ENCODE peak calls at places on chromosomes 5 and 9, in nine cellular contexts. One of them, this sample, is unnamed.

GRCh38 chr9:36787709-36788108 is 215.0 kb downstream of the MELK start:
- DNase-seq in NCI-H748 treated with DMSO at 0.1 percent for 48 hours: no peak
- DNase-seq in cardiac muscle cell: no peak
- DNase-seq in heart right ventricle: no peak
- DNase-seq in stimulated activated CD8-positive, alpha-beta memory T cell treated with anti-CD3 and anti-CD28 coated beads, Interleukin-15, amount 100 ng/mL, for 1 hour: no peak
- DNase-seq in hypothalamus: no peak
- DNase-seq in pulmonary artery endothelial cell: no peak
- DNase-seq in ovary: no peak
- DNase-seq in renal cortical epithelial cell: no peak
- DNase-seq in this sample: peak; percentile 7

GRCh38 chr5:160001457-160001856 is 7.5 kb upstream of the TTC1 start:
- DNase-seq in NCI-H748 treated with DMSO at 0.1 percent for 48 hours: no peak
- DNase-seq in cardiac muscle cell: no peak
- DNase-seq in heart right ventricle: no peak
- DNase-seq in stimulated activated CD8-positive, alpha-beta memory T cell treated with anti-CD3 and anti-CD28 coated beads, Interleukin-15, amount 100 ng/mL, for 1 hour: no peak
- DNase-seq in hypothalamus: no peak
- DNase-seq in pulmonary artery endothelial cell: no peak
- DNase-seq in ovary: no peak
- DNase-seq in renal cortical epithelial cell: no peak
- DNase-seq in this sample: no peak

GRCh38 chr9:91711755-91712591 is 238.1 kb downstream of the ROR2 start:
- DNase-seq in NCI-H748 treated with DMSO at 0.1 percent for 48 hours: no peak
- DNase-seq in cardiac muscle cell: no peak
- DNase-seq in heart right ventricle: no peak
- DNase-seq in stimulated activated CD8-positive, alpha-beta memory T cell treated with anti-CD3 and anti-CD28 coated beads, Interleukin-15, amount 100 ng/mL, for 1 hour: peak; percentile 24
- DNase-seq in hypothalamus: peak; percentile 5
- DNase-seq in pulmonary artery endothelial cell: no peak
- DNase-seq in ovary: no peak
- DNase-seq in renal cortical epithelial cell: no peak
- DNase-seq in this sample: no peak

GRCh38 chr5:39164016-39164415 is 55.3 kb downstream of the FYB1 start:
- DNase-seq in NCI-H748 treated with DMSO at 0.1 percent for 48 hours: no peak
- DNase-seq in cardiac muscle cell: no peak
- DNase-seq in heart right ventricle: no peak
- DNase-seq in stimulated activated CD8-positive, alpha-beta memory T cell treated with anti-CD3 and anti-CD28 coated beads, Interleukin-15, amount 100 ng/mL, for 1 hour: no peak
- DNase-seq in hypothalamus: no peak
- DNase-seq in pulmonary artery endothelial cell: no peak
- DNase-seq in ovary: no peak
- DNase-seq in renal cortical epithelial cell: peak; percentile 7
- DNase-seq in this sample: no peak

GRCh38 chr9:121743441-121744001 is 92.1 kb downstream of the DAB2IP start:
- DNase-seq in NCI-H748 treated with DMSO at 0.1 percent for 48 hours: no peak
- DNase-seq in cardiac muscle cell: peak; percentile 90
- DNase-seq in heart right ventricle: peak; percentile 89
- DNase-seq in stimulated activated CD8-positive, alpha-beta memory T cell treated with anti-CD3 and anti-CD28 coated beads, Interleukin-15, amount 100 ng/mL, for 1 hour: no peak
- DNase-seq in hypothalamus: peak; percentile 60
- DNase-seq in pulmonary artery endothelial cell: peak; percentile 67
- DNase-seq in ovary: peak; percentile 73
- DNase-seq in renal cortical epithelial cell: peak; percentile 90
- DNase-seq in this sample: peak; percentile 86

GRCh38 chr5:38680094-38680765 is 123.8 kb upstream of the LIFR start:
- DNase-seq in NCI-H748 treated with DMSO at 0.1 percent for 48 hours: no peak
- DNase-seq in cardiac muscle cell: no peak
- DNase-seq in heart right ventricle: no peak
- DNase-seq in stimulated activated CD8-positive, alpha-beta memory T cell treated with anti-CD3 and anti-CD28 coated beads, Interleukin-15, amount 100 ng/mL, for 1 hour: no peak
- DNase-seq in hypothalamus: no peak
- DNase-seq in pulmonary artery endothelial cell: no peak
- DNase-seq in ovary: no peak
- DNase-seq in renal cortical epithelial cell: no peak
- DNase-seq in this sample: no peak

GRCh38 chr9:133134419-133135190 is 13.6 kb upstream of the RALGDS start:
- DNase-seq in NCI-H748 treated with DMSO at 0.1 percent for 48 hours: no peak
- DNase-seq in cardiac muscle cell: no peak
- DNase-seq in heart right ventricle: no peak
- DNase-seq in stimulated activated CD8-positive, alpha-beta memory T cell treated with anti-CD3 and anti-CD28 coated beads, Interleukin-15, amount 100 ng/mL, for 1 hour: no peak
- DNase-seq in hypothalamus: no peak
- DNase-seq in pulmonary artery endothelial cell: no peak
- DNase-seq in ovary: no peak
- DNase-seq in renal cortical epithelial cell: no peak
- DNase-seq in this sample: no peak

GRCh38 chr5:172901012-172901780 is 58.0 kb upstream of the RPL26L1 start:
- DNase-seq in NCI-H748 treated with DMSO at 0.1 percent for 48 hours: no peak
- DNase-seq in cardiac muscle cell: peak; percentile 14
- DNase-seq in heart right ventricle: peak; percentile 82
- DNase-seq in stimulated activated CD8-positive, alpha-beta memory T cell treated with anti-CD3 and anti-CD28 coated beads, Interleukin-15, amount 100 ng/mL, for 1 hour: no peak
- DNase-seq in hypothalamus: no peak
- DNase-seq in pulmonary artery endothelial cell: no peak
- DNase-seq in ovary: peak; percentile 89
- DNase-seq in renal cortical epithelial cell: peak; percentile 99
- DNase-seq in this sample: no peak

GRCh38 chr5:16656561-16657191 is 39.9 kb upstream of the RETREG1 start:
- DNase-seq in NCI-H748 treated with DMSO at 0.1 percent for 48 hours: no peak
- DNase-seq in cardiac muscle cell: no peak
- DNase-seq in heart right ventricle: no peak
- DNase-seq in stimulated activated CD8-positive, alpha-beta memory T cell treated with anti-CD3 and anti-CD28 coated beads, Interleukin-15, amount 100 ng/mL, for 1 hour: no peak
- DNase-seq in hypothalamus: no peak
- DNase-seq in pulmonary artery endothelial cell: no peak
- DNase-seq in ovary: no peak
- DNase-seq in renal cortical epithelial cell: peak; percentile 81
- DNase-seq in this sample: no peak

GRCh38 chr5:13989832-13990231 is 45.3 kb upstream of the DNAH5 start:
- DNase-seq in NCI-H748 treated with DMSO at 0.1 percent for 48 hours: no peak
- DNase-seq in cardiac muscle cell: no peak
- DNase-seq in heart right ventricle: no peak
- DNase-seq in stimulated activated CD8-positive, alpha-beta memory T cell treated with anti-CD3 and anti-CD28 coated beads, Interleukin-15, amount 100 ng/mL, for 1 hour: no peak
- DNase-seq in hypothalamus: no peak
- DNase-seq in pulmonary artery endothelial cell: no peak
- DNase-seq in ovary: no peak
- DNase-seq in renal cortical epithelial cell: no peak
- DNase-seq in this sample: no peak

GRCh38 chr5:132751444-132751843 is 4.2 kb downstream of the CCNI2 start:
- DNase-seq in NCI-H748 treated with DMSO at 0.1 percent for 48 hours: no peak
- DNase-seq in cardiac muscle cell: no peak
- DNase-seq in heart right ventricle: no peak
- DNase-seq in stimulated activated CD8-positive, alpha-beta memory T cell treated with anti-CD3 and anti-CD28 coated beads, Interleukin-15, amount 100 ng/mL, for 1 hour: no peak
- DNase-seq in hypothalamus: no peak
- DNase-seq in pulmonary artery endothelial cell: no peak
- DNase-seq in ovary: no peak
- DNase-seq in renal cortical epithelial cell: no peak
- DNase-seq in this sample: peak; percentile 85

GRCh38 chr9:104856413-104856941 is 71.5 kb downstream of the ABCA1 start:
- DNase-seq in NCI-H748 treated with DMSO at 0.1 percent for 48 hours: peak; percentile 99
- DNase-seq in cardiac muscle cell: no peak
- DNase-seq in heart right ventricle: no peak
- DNase-seq in stimulated activated CD8-positive, alpha-beta memory T cell treated with anti-CD3 and anti-CD28 coated beads, Interleukin-15, amount 100 ng/mL, for 1 hour: no peak
- DNase-seq in hypothalamus: no peak
- DNase-seq in pulmonary artery endothelial cell: no peak
- DNase-seq in ovary: no peak
- DNase-seq in renal cortical epithelial cell: peak; percentile 47
- DNase-seq in this sample: no peak

GRCh38 chr9:104941597-104941996 is 13.6 kb upstream of the ABCA1 start:
- DNase-seq in NCI-H748 treated with DMSO at 0.1 percent for 48 hours: no peak
- DNase-seq in cardiac muscle cell: no peak
- DNase-seq in heart right ventricle: no peak
- DNase-seq in stimulated activated CD8-positive, alpha-beta memory T cell treated with anti-CD3 and anti-CD28 coated beads, Interleukin-15, amount 100 ng/mL, for 1 hour: no peak
- DNase-seq in hypothalamus: no peak
- DNase-seq in pulmonary artery endothelial cell: no peak
- DNase-seq in ovary: no peak
- DNase-seq in renal cortical epithelial cell: no peak
- DNase-seq in this sample: no peak

GRCh38 chr9:132877818-132878694 is at the start of gene AK8:
- DNase-seq in NCI-H748 treated with DMSO at 0.1 percent for 48 hours: peak; percentile 49
- DNase-seq in cardiac muscle cell: peak; percentile 86
- DNase-seq in heart right ventricle: peak; percentile 62
- DNase-seq in stimulated activated CD8-positive, alpha-beta memory T cell treated with anti-CD3 and anti-CD28 coated beads, Interleukin-15, amount 100 ng/mL, for 1 hour: peak; percentile 43
- DNase-seq in hypothalamus: peak; percentile 71
- DNase-seq in pulmonary artery endothelial cell: no peak
- DNase-seq in ovary: peak; percentile 67
- DNase-seq in renal cortical epithelial cell: peak; percentile 13
- DNase-seq in this sample: peak; percentile 84

This sample was measured in sciatic nerve.